ENCODE peak calls at places on chromosomes 2 and 18, in four cellular contexts. K, Y, Q and U are unnamed samples.

GRCh38 chr2:134306521-134306920 is 52.6 kb downstream of the MGAT5 start:
- DNase-seq in K (no peak), Y (no peak), Q (no peak), U (peak; percentile 76)

GRCh38 chr2:43157506-43158232 is 68.7 kb downstream of the ZFP36L2 start:
- DNase-seq in K (no peak), Y (no peak), Q (no peak), U (peak; percentile 83)

GRCh38 chr2:129896226-129897100 is 83.0 kb upstream of the RAB6C start:
- DNase-seq in K (no peak), Y (no peak), Q (no peak), U (no peak)

GRCh38 chr2:161030260-161031063 is 129.8 kb upstream of the TANK start:
- DNase-seq in K (no peak), Y (peak; percentile 99), Q (no peak), U (peak; percentile 98)

GRCh38 chr2:113922784-113923183 is 32.9 kb downstream of the ACTR3 start:
- DNase-seq in K (no peak), Y (no peak), Q (no peak), U (no peak)

GRCh38 chr2:226030369-226031077 is 631.0 kb downstream of the NYAP2 start:
- DNase-seq in K (no peak), Y (no peak), Q (no peak), U (no peak)

GRCh38 chr2:141828761-141829160 is 302.1 kb downstream of the LRP1B start:
- DNase-seq in K (no peak), Y (no peak), Q (no peak), U (no peak)

GRCh38 chr18:24271381-24272331 is 126.0 kb downstream of the OSBPL1A start:
- DNase-seq in K (no peak), Y (peak; percentile 80), Q (no peak), U (peak; percentile 81)

GRCh38 chr2:240149943-240150784 is 9.7 kb upstream of the OTOS start:
- DNase-seq in K (peak; percentile 40), Y (peak; percentile 57), Q (peak; percentile 77), U (peak; percentile 48)

GRCh38 chr18:21361297-21361880 is 119.4 kb downstream of the GREB1L start:
- DNase-seq in K (no peak), Y (no peak), Q (no peak), U (no peak)

GRCh38 chr2:182866461-182867369 is at the start of gene FRZB:
- DNase-seq in K (no peak), Y (peak; percentile 75), Q (no peak), U (peak; percentile 34)

GRCh38 chr18:23354625-23355024 is 98.5 kb upstream of the RIOK3 start:
- DNase-seq in K (no peak), Y (peak; percentile 57), Q (no peak), U (peak; percentile 71)

GRCh38 chr2:38462121-38462634 is 85.1 kb upstream of the ATL2 start:
- DNase-seq in K (no peak), Y (peak; percentile 99), Q (no peak), U (peak; percentile 100)

GRCh38 chr2:32772623-32773221 is 144.9 kb downstream of the TTC27 start:
- DNase-seq in K (peak; percentile 71), Y (peak; percentile 80), Q (peak; percentile 74), U (peak; percentile 50)

GRCh38 chr2:121282800-121283382 is 2.1 kb downstream of the TFCP2L1 start:
- DNase-seq in K (no peak), Y (no peak), Q (no peak), U (no peak)
- H3K4me3 ChIP-seq in K (no peak overlapping the region), Y (no peak overlapping the region), Q (no peak overlapping the region), U (peak overlapping the region; percentile 84)

GRCh38 chr2:51350100-51350499 is 318.2 kb upstream of the NRXN1 start:
- DNase-seq in K (no peak), Y (peak; percentile 84), Q (no peak), U (no peak)
- H3K4me3 ChIP-seq in K (no peak overlapping the region), Y (peak overlapping the region; percentile 46), Q (no peak overlapping the region), U (no peak overlapping the region)

DNA sequence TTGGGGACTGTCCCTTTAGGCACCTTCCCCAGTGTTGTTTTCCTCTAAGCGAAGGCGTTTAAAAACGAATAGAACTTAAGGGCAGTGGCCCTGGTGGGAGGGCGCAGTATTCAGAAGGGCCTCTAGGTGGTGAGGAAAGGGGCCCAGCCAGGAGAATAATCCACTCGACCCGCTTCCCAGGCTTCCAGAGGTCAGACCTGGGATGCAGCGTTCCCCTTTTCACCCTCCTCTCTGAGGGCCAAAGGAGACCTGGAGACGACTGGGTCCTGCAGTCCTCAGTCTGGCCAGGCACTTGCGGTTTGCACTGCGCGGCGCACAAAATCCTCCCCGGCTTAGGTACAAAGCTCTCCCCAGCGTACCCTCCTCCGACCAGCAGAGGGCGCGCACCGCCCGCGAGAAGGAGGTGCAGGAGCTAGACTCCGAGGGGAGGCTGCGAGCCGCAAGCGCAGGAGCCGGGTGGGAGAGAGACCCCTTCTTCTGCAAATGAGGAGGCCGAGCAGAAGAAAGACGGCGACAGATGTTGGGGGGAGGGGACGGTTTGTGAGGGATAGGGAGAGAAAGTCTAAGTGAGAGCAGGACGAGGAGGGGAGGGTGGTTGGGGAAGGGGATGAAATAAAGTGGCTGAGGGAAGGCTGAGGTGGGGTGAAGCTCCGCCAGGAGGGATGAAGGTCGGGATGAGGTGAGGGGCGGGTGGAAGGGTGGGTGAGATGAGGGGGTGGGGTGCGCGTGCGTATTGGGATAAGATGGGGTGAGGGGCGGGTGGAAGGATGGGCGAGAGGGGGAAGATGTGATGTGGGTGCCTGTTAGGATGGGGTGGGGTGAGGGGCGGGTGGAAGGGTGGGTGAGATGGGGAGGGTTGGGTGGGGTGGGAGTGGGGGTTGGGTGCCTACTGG is 4.9 kb downstream of the FEV start:
- DNase-seq in K (peak; percentile 74), Y (peak; percentile 82), Q (peak; percentile 95), U (peak; percentile 82)
- H3K4me3 ChIP-seq in K (peak overlapping the region; percentile 38), Y (peak overlapping the region; percentile 37), Q (peak overlapping the region; percentile 57), U (no peak overlapping the region)

GRCh38 chr2:14634223-14634884 is 1.8 kb downstream of the LRATD1 start:
- DNase-seq in K (no peak), Y (peak; percentile 60), Q (no peak), U (peak; percentile 93)
- H3K4me3 ChIP-seq in K (no peak overlapping the region), Y (peak overlapping the region; percentile 41), Q (no peak overlapping the region), U (peak overlapping the region; percentile 95)

GRCh38 chr18:42296192-42296591 is 341.2 kb downstream of the PIK3C3 start:
- DNase-seq in K (no peak), Y (no peak), Q (no peak), U (no peak)

GRCh38 chr18:42296723-42297122 is 341.7 kb downstream of the PIK3C3 start:
- DNase-seq in K (no peak), Y (peak; percentile 16), Q (no peak), U (peak; percentile 6)

DNA sequence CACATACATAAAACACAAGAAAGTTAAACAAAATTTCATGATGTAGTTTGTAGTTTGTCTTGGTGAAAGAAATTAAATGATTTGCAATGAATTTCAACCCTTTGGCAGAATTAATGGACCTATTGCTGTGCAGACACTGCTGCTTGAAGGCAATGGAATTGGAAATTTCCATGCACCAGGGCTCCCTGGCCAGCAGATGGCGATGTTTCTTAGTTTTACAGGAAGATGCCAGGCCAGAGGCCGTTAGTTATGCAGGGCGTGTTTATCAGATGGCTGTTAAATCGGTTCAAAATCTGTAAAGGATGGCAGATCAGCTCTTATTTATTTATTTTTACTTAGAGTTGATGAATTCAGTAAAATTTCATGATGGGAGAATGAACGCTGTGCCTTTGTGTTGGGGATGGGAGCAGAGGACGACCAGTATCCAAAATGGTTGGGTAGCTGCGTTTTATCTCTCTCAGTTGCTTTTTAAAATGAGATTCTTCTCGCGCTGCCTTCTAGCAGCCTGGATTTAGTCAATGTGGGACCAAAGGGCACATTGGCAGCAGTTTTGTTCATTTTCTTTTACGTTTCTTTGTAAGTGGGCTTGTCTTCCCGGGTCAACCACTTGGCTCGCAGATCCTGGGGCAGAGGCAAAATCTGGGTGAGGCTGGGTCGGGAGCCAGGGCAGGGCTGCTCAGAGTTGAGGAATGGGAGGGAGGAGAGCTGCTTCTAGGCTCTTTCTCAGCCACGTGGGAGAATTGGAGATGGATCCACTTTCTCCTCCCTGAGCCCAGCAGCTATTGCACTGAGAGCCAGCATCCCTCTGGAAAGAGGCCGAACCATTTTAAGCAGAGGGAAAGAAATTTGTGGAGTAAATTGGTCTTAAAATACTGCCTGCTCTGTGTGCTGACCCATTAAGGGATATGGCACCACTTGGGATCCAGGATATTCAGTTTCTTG is 344.0 kb downstream of the PIK3C3 start:
- DNase-seq in K (peak; percentile 37), Y (peak; percentile 89), Q (peak; percentile 87), U (peak; percentile 73)
- H3K4me3 ChIP-seq in K (no peak overlapping the region), Y (no peak overlapping the region), Q (no peak overlapping the region), U (no peak overlapping the region)

DNA sequence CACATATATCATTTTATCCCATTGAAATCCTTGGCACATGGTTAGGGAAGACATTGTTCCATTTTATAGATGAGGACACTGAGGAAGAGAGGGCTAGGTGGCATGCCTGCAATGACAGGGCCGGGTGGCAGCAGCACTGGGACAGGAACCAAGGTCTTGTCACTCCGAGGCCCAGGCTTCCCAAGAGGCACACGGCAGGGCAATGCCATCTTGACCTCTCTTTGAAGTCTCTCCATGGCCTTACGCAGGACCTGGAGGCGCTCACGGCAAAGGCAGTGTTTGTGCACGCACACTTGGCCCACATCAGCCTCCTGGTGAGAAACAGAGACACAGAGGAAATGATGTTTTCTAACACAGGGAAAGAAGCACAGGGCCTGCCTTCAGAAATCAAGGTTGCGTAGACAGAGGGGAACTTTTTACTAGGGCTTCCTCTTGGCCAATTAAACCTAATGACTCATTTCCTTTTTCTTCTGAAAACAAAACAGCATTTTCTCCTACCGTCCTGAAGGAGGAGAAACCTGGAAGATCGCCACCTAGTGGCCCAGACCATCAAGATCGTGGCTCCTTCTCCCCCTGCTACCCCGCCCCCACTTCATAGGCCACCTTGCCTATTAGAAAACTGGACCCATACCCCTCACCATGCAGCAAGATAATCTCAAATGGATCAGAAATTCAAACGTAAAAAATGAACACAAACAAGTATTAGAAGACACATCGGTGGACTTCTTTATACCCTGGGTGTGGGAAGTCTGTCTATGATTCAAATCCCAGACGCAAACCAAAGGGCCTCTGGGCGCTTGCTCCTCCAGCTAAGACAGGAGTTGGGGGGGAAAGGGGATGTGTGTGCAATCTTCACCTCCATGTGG is 74.6 kb upstream of the SP3 start:
- DNase-seq in K (peak; percentile 92), Y (peak; percentile 98), Q (peak; percentile 96), U (peak; percentile 94)
- H3K4me3 ChIP-seq in K (peak overlapping the region; percentile 38), Y (peak overlapping the region; percentile 17), Q (peak overlapping the region; percentile 8), U (no peak overlapping the region)

DNA sequence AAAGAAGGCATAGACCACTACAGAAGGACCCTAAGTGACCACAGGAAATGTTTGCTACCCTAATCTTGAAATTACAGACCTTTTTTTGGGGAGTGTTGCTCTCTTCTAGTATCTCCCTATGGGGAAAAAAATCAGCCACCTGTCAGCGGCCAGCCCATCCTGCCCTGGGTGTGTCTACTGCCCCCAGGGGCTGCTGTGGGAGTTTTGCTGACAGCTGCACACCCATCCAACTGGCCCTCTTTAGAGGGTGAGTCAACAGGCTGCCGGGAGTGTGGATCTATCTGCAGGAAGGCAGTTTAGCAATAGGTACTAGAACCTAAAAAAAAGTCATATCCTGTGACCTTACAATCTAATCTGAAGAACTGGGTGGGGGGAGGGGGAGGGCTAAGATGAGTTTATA is 796 bp upstream of the DYSF start:
- DNase-seq in K (peak; percentile 23), Y (peak; percentile 58), Q (no peak), U (peak; percentile 93)
- H3K4me3 ChIP-seq in K (no peak overlapping the region), Y (no peak overlapping the region), Q (no peak overlapping the region), U (no peak overlapping the region)

GRCh38 chr2:85175369-85176299 is 42.4 kb downstream of the TCF7L1 start:
- DNase-seq in K (no peak), Y (peak; percentile 51), Q (no peak), U (no peak)
- H3K4me3 ChIP-seq in K (no peak overlapping the region), Y (no peak overlapping the region), Q (no peak overlapping the region), U (no peak overlapping the region)

DNA sequence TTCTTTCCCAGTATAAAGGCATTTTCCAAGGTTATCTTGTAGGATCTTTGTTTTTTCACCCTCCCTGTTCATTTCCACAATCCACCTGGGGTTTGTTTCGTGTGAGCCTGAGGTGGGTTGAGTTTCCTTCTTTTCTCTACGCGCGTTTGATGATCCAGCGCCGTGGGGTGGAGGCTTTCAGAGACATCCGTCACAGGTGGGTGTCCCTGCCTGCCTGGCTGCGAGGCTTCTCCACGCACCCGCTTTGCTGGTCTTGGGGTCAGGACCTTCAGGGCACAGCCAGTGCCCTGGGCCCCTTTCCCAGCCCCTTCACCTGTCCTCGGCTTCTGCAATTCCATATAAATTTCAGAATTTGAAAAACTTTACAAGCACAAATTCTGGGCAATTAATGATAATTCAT is 109.0 kb upstream of the ALKAL2 start:
- DNase-seq in K (no peak), Y (no peak), Q (no peak), U (no peak)
- H3K4me3 ChIP-seq in K (no peak overlapping the region), Y (no peak overlapping the region), Q (no peak overlapping the region), U (no peak overlapping the region)